ENCODE peak calls at places on chromosome 19, in seven cellular contexts. Y is left ventricle myocardium inferior; E is MCF 10A; Z is CD4-positive, alpha-beta T cell; U is CD8-positive, alpha-beta T cell; T is psoas muscle; A is activated B cell treated with CpG ODN at 0.5 μM for 24 hours. D is an unnamed sample.

GRCh38 chr19:47523473-47523872 is 8.6 kb upstream of the NAPA start:
- DNase-seq in Z (no peak), T (no peak), E (no peak), Y (no peak), A (no peak), U (no peak), D (no peak)

GRCh38 chr19:3224346-3225325 is at the start of gene CELF5:
- DNase-seq in T (no peak), U (peak; percentile 44), Y (peak; percentile 38), E (peak; percentile 36), A (peak; percentile 61), Z (peak; percentile 68), D (peak; percentile 53)

GRCh38 chr19:1064661-1065605 is 2.0 kb upstream of the ARHGAP45 start:
- DNase-seq in T (peak; percentile 82), A (peak; percentile 68), Y (peak; percentile 66), Z (peak; percentile 77), U (peak; percentile 63), E (peak; percentile 74), D (peak; percentile 68)

GRCh38 chr19:33810821-33811220 is 14.2 kb downstream of the KCTD15 start:
- DNase-seq in U (no peak), A (no peak), T (no peak), E (no peak), Z (no peak), Y (no peak), D (no peak)

GRCh38 chr19:18508585-18508984 is 13.3 kb downstream of the ELL start:
- DNase-seq in E (no peak), A (no peak), U (no peak), T (no peak), Z (no peak), Y (no peak), D (no peak)

GRCh38 chr19:54373781-54374266 is 9.1 kb upstream of the LAIR1 start:
- DNase-seq in Y (no peak), E (peak; percentile 9), A (no peak), T (no peak), U (no peak), Z (no peak), D (no peak)

GRCh38 chr19:50465000-50465399 is 11.3 kb upstream of the EMC10 start:
- DNase-seq in Z (no peak), Y (no peak), T (no peak), U (no peak), E (no peak), A (no peak), D (no peak)

GRCh38 chr19:30236006-30236405 is 136.2 kb upstream of the ZNF536 start:
- DNase-seq in E (no peak), A (no peak), Z (no peak), U (no peak), T (no peak), Y (no peak), D (no peak)

GRCh38 chr19:15412832-15413231 is 6.0 kb downstream of the AKAP8L start:
- DNase-seq in T (no peak), E (no peak), Y (no peak), Z (no peak), A (no peak), U (no peak), D (no peak)

GRCh38 chr19:11261902-11262839 is at the start of gene DOCK6:
- DNase-seq in A (peak; percentile 37), E (no peak), Y (peak; percentile 49), T (peak; percentile 64), Z (no peak), U (no peak), D (no peak)

GRCh38 chr19:35202722-35203674 is 25.5 kb downstream of the FAM187B start:
- DNase-seq in E (no peak), U (no peak), Y (no peak), Z (no peak), T (no peak), A (no peak), D (no peak)

DNA sequence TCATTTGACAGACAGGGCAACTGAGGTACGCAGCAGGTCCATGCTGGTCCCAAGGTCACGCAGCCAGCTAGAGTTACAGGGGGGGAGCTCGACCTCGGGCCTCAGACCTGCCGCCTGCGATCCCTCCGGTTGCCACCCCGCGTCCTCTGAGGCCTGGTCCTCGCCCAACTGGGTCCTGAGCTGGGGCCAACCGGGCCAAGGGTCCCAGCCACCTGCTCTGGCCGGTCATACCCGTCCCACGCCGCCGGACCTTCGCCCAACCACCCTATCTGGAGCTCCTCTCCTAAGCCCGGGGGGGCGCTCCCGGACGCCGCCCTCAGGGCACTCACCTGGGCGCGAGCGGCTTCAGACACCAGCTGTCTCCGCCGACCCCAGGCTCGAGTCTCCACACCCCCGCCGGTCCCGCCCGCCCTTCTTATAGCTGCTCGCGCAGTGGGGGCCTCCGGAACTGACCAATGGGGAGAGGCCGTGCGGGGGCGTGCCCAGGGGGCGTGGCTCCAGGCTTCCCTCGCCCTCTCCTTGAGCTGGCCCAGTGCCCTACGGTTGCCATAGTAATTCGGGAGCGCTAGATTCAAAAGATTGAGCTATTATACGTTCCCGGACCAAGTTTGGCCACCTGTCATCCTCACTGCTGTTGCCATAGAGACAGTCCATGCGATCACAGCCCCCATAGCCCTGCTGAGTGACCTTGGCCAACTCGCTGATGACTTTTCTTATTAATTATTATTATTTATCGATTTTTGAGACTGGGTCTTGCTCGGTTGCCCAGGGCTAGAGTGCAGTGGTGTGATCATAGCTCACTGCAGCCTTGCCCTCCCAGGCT is at the start of gene PLIN5:
- DNase-seq in A (peak; percentile 32), T (peak; percentile 95), Y (peak; percentile 81), E (peak; percentile 32), Z (peak; percentile 37), U (peak; percentile 15), D (no peak)
- TF ChIP-seq CTCF in A (no peak), T (no peak), Y (no peak), E (no peak), Z (no peak), U (no peak), D (no peak)

DNA sequence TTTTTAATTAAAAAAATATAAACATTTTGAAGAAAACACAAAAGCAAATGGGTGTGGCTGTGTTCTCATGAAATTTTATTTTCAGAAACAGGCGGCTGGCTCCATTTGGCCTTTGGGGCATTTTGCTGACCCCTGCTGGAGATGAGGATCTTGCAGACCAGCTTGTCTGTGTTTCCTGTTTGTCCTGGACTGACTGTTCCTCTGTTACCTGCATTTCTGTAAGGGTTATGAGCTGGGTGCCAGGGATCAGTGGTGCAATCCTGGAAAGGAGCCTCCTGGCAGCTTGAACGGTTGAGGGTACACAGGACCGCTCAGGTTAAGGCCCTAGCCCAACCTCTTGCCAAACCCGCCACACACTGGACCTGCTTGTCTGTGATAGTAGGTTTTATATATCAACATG is 49.9 kb downstream of the ZNF787 start:
- DNase-seq in Z (no peak), E (peak; percentile 25), T (no peak), Y (no peak), A (no peak), U (no peak), D (no peak)
- TF ChIP-seq CTCF in Z (no peak), E (peak; percentile 9), T (no peak), Y (peak; percentile 7), A (no peak), U (no peak), D (no peak)

DNA sequence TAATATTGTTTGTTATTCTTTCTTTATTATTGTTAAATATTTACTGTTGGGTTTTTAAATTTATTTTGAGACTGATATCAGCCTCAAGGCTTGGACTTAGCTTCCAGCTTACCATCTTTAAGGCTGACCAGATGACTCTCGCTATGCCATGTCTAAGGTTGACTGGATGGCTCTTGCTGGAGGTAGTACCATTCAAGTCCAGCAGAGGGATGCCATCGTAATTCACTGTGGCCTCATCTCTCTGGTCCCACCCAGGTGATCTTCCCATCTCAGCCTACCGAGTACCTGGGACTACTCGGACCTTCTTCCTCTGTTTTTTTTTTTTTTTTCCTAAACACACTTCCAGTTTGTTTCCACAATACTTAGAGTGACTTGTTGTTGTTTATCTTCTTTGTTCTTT is 41.7 kb upstream of the ZNF91 start:
- DNase-seq in E (no peak), A (no peak), U (no peak), Y (no peak), Z (no peak), T (no peak), D (no peak)
- TF ChIP-seq CTCF in E (no peak), A (no peak), U (no peak), Y (peak; percentile 26), Z (no peak), T (peak; percentile 6), D (no peak)

GRCh38 chr19:2210206-2210605 is 25.9 kb downstream of the PLEKHJ1 start:
- DNase-seq in Y (no peak), T (no peak), A (no peak), Z (no peak), E (no peak), U (no peak), D (no peak)

GRCh38 chr19:2207991-2208860 is 27.9 kb downstream of the PLEKHJ1 start:
- DNase-seq in U (no peak), E (no peak), T (peak; percentile 76), A (no peak), Y (peak; percentile 75), Z (no peak), D (no peak)

GRCh38 chr19:2207008-2207407 is 29.1 kb downstream of the PLEKHJ1 start:
- DNase-seq in A (no peak), Z (no peak), T (no peak), U (no peak), Y (no peak), E (no peak), D (no peak)

GRCh38 chr19:2209408-2209807 is 26.7 kb downstream of the PLEKHJ1 start:
- DNase-seq in Z (no peak), A (no peak), Y (no peak), U (no peak), T (no peak), E (no peak), D (no peak)

GRCh38 chr19:2208975-2209374 is 27.2 kb downstream of the PLEKHJ1 start:
- DNase-seq in A (no peak), U (no peak), Z (no peak), E (no peak), Y (peak; percentile 49), T (no peak), D (no peak)
- TF ChIP-seq CTCF in A (no peak), U (no peak), Z (no peak), E (no peak), Y (no peak), T (no peak), D (no peak)

GRCh38 chr19:43625918-43626579 is 6.6 kb upstream of the ZNF428 start:
- DNase-seq in A (no peak), E (peak; percentile 32), T (no peak), U (no peak), Z (no peak), Y (no peak), D (no peak)
- TF ChIP-seq CTCF in A (no peak), E (no peak), T (no peak), U (no peak), Z (no peak), Y (no peak), D (no peak)

GRCh38 chr19:57279418-57280164 is 694 bp upstream of the ZNF460 start:
- DNase-seq in U (peak; percentile 60), A (peak; percentile 62), E (peak; percentile 99), T (peak; percentile 94), Z (peak; percentile 62), Y (peak; percentile 89), D (peak; percentile 79)
- TF ChIP-seq CTCF in U (no peak), A (no peak), E (no peak), T (peak; percentile 19), Z (no peak), Y (peak; percentile 41), D (no peak)